ENCODE peak calls at places on chromosomes 5 and 9, in eight cellular contexts. A is GM23338, X is HCT116, P is fibroblast of lung, K is sigmoid colon, J is RWPE1, E is endothelial cell of umbilical vein, W is cardiac muscle cell. D is an unnamed sample.

GRCh38 chr5:32059779-32060178 is 114.3 kb downstream of the GOLPH3 start:
- DNase-seq in A (no peak), X (no peak), P (peak; percentile 41), K (no peak), J (peak; percentile 85), E (no peak), W (no peak), D (no peak)

GRCh38 chr9:974064-974992 is 2.1 kb upstream of the DMRT3 start:
- DNase-seq in A (peak; percentile 31), X (no peak), P (no peak), K (no peak), J (no peak), E (no peak), W (no peak), D (no peak)

GRCh38 chr9:89775641-89776040 is 170.8 kb downstream of the GADD45G start:
- DNase-seq in A (no peak), X (no peak), P (no peak), K (no peak), J (no peak), E (no peak), W (no peak), D (no peak)

GRCh38 chr5:31404325-31404724 is 127.6 kb downstream of the DROSHA start:
- DNase-seq in A (no peak), X (no peak), P (peak; percentile 12), K (no peak), J (no peak), E (peak; percentile 55), W (no peak), D (no peak)

GRCh38 chr9:11417782-11418181 is 805.0 kb upstream of the PTPRD start:
- DNase-seq in A (no peak), X (no peak), P (no peak), K (no peak), J (no peak), E (no peak), W (peak; percentile 84), D (no peak)

GRCh38 chr9:278651-279050 is 64.0 kb downstream of the DOCK8 start:
- DNase-seq in A (no peak), X (no peak), P (no peak), K (no peak), J (no peak), E (no peak), W (no peak), D (no peak)

GRCh38 chr9:87464110-87464991 is 33.3 kb upstream of the DAPK1 start:
- DNase-seq in A (no peak), X (no peak), P (peak; percentile 9), K (peak; percentile 70), J (no peak), E (peak; percentile 27), W (no peak), D (no peak)

GRCh38 chr5:96470825-96471224 is 37.8 kb upstream of the PCSK1 start:
- DNase-seq in A (peak; percentile 50), X (no peak), P (no peak), K (no peak), J (no peak), E (peak; percentile 10), W (peak; percentile 24), D (no peak)

GRCh38 chr9:136148766-136149165 is 30.1 kb upstream of the TMEM250 start:
- DNase-seq in A (no peak), X (no peak), P (no peak), K (no peak), J (no peak), E (no peak), W (no peak), D (no peak)

GRCh38 chr9:14690986-14691730 is 2.1 kb downstream of the ZDHHC21 start:
- DNase-seq in A (no peak), X (no peak), P (peak; percentile 23), K (no peak), J (no peak), E (peak; percentile 48), W (no peak), D (no peak)

GRCh38 chr5:61675015-61675692 is 343.1 kb downstream of the ZSWIM6 start:
- DNase-seq in A (peak; percentile 41), X (peak; percentile 12), P (no peak), K (no peak), J (no peak), E (no peak), W (no peak), D (no peak)

GRCh38 chr9:122961139-122961538 is 20.3 kb downstream of the RABGAP1 start:
- DNase-seq in A (no peak), X (no peak), P (no peak), K (no peak), J (no peak), E (no peak), W (no peak), D (no peak)

GRCh38 chr5:175880213-175880612 is 8.8 kb downstream of the CPLX2 start:
- DNase-seq in A (no peak), X (no peak), P (no peak), K (no peak), J (no peak), E (no peak), W (no peak), D (no peak)

GRCh38 chr5:92641031-92641962 is 939.7 kb downstream of the NR2F1-AS1 start:
- DNase-seq in A (no peak), X (peak; percentile 52), P (peak; percentile 82), K (no peak), J (peak; percentile 11), E (peak; percentile 90), W (peak; percentile 39), D (no peak)

GRCh38 chr9:79430599-79430998 is 141.2 kb upstream of the TLE4 start:
- DNase-seq in A (no peak), X (no peak), P (peak; percentile 20), K (no peak), J (no peak), E (no peak), W (no peak), D (no peak)

GRCh38 chr5:54257366-54258118 is 52.8 kb downstream of the ARL15 start:
- DNase-seq in A (no peak), X (no peak), P (no peak), K (no peak), J (no peak), E (no peak), W (no peak), D (no peak)

GRCh38 chr9:8234286-8234819 is 434.8 kb upstream of the DMAC1 start:
- DNase-seq in A (peak; percentile 64), X (no peak), P (no peak), K (no peak), J (no peak), E (no peak), W (no peak), D (no peak)

GRCh38 chr9:71761938-71762353 is 6.4 kb downstream of the CEMIP2 start:
- DNase-seq in A (no peak), X (no peak), P (peak; percentile 18), K (no peak), J (no peak), E (no peak), W (no peak), D (no peak)

GRCh38 chr9:137619240-137620090 is 660 bp downstream of the EHMT1 start:
- DNase-seq in A (peak; percentile 51), X (no peak), P (peak; percentile 45), K (peak; percentile 73), J (peak; percentile 72), E (peak; percentile 58), W (peak; percentile 52), D (peak; percentile 25)

GRCh38 chr9:3873818-3874217 is 348.0 kb upstream of the RFX3 start:
- DNase-seq in A (peak; percentile 14), X (no peak), P (peak; percentile 60), K (no peak), J (no peak), E (no peak), W (no peak), D (no peak)

GRCh38 chr5:128674837-128675446 is 136.9 kb upstream of the FBN2 start:
- DNase-seq in A (peak; percentile 75), X (peak; percentile 50), P (peak; percentile 11), K (no peak), J (peak; percentile 69), E (peak; percentile 63), W (no peak), D (no peak)

DNA sequence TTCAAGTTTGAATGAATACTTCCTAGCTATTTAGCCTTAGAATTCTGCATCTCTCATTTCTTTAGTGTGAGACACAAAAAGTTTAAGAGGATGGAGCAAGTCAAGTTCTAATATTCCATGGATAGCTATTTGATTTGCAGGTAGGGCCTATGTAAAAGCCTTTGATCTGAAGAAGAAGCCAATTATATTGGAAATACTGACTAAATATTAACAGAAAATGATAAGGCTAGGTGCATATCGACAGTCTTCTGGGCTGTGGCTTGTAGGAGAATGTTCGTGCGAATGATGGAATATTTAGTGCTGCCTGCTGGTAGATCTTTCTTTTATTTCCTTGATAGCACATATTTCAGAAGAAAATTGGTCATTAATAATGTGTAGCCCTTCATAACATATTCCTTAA is at the start of gene LECT2:
- DNase-seq in A (no peak), X (no peak), P (no peak), K (no peak), J (no peak), E (no peak), W (no peak), D (no peak)
- H3K27ac ChIP-seq in A (no peak within 1 kb of the TSS), X (no peak within 1 kb of the TSS), P (no peak within 1 kb of the TSS), K (no peak within 1 kb of the TSS), J (no peak within 1 kb of the TSS), E (no peak within 1 kb of the TSS), W (no peak within 1 kb of the TSS), D (no peak within 1 kb of the TSS)

GRCh38 chr9:92293452-92294296 is at the start of gene IARS1:
- DNase-seq in A (peak; percentile 97), X (peak; percentile 95), P (peak; percentile 98), K (peak; percentile 99), J (peak; percentile 100), E (peak; percentile 99), W (peak; percentile 96), D (peak; percentile 97)
- TF ChIP-seq CTCF in A (peak; percentile 55), X (peak; percentile 22), P (peak; percentile 16), K (no peak), J (peak; percentile 55), E (peak; percentile 40), W (peak; percentile 35), D (peak; percentile 28)

GRCh38 chr9:98742325-98743280 is 33.9 kb upstream of the GABBR2 start:
- DNase-seq in A (no peak), X (no peak), P (peak; percentile 57), K (no peak), J (peak; percentile 66), E (no peak), W (no peak), D (no peak)
- H3K27ac ChIP-seq in A (no peak overlapping the region), X (no peak overlapping the region), P (no peak overlapping the region), K (no peak overlapping the region), J (no peak overlapping the region), E (no peak overlapping the region), W (no peak overlapping the region), D (no peak overlapping the region)

DNA sequence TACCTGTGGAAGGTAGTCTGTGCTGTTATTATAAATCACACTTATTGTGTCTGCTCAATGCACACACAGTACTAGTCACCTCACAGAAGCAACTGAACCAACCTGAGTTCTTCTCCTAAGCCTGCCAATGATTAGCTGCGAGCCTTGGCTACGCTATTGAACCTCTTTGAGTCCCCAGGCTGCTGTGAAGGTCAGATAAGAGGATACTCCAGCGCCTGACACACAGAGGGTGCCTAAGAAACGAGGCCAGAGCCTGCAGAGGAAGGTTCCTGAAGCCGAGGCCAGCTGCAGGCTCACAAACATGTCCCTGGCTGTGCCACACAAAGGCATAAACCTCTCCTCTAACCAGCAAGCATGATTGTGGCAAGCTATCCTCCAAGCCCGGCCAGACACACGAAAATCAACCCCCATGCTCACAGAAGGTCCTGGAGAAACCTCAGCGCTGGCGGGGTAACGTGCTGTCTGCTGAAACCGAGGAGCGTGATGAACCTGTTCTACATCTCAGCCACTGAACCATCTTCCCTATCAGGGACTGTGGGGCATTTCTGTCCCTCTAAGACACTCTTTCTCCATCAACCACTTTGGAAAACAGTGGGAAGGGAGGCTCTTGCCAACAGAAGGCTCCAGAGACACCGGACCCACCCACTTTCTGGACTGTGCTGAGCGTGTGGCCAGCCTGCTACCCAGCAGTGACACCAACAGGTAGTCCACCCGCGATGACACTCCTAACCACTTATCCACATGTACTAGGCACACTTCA is 53.2 kb upstream of the SLC25A51 start:
- DNase-seq in A (no peak), X (no peak), P (no peak), K (no peak), J (no peak), E (no peak), W (no peak), D (no peak)
- TF ChIP-seq CTCF in A (peak; percentile 20), X (peak; percentile 7), P (no peak), K (no peak), J (no peak), E (no peak), W (no peak), D (no peak)